ENCODE peak calls at places on chromosome 1, in eight cellular contexts. V is NCI-H1092; A is posterior vena cava; J is upper lobe of right lung; M is activated CD4-positive, alpha-beta T cell treated with anti-CD3 and anti-CD28 coated beads, Interleukin-2, amount 50 U/mL, for 1 hour; G is iris pigment epithelial cell; W is HCEC 1CT; L is A172. R is an unnamed sample.

GRCh38 chr1:230390371-230390770 is 35.8 kb downstream of the PGBD5 start:
- DNase-seq in A (no peak), W (no peak), L (no peak), G (no peak), M (no peak), V (no peak), J (no peak), R (no peak)

GRCh38 chr1:167904641-167905040 is 9.3 kb downstream of the ADCY10 start:
- DNase-seq in A (no peak), G (peak; percentile 83), M (no peak), V (no peak), W (peak; percentile 85), L (peak; percentile 83), J (no peak), R (no peak)

GRCh38 chr1:109395602-109396512 is 1.9 kb downstream of the SORT1 start:
- DNase-seq in L (peak; percentile 41), A (no peak), G (peak; percentile 85), J (no peak), V (no peak), M (no peak), W (peak; percentile 68), R (no peak)

GRCh38 chr1:46735708-46736324 is 16.9 kb upstream of the EFCAB14 start:
- DNase-seq in M (no peak), W (peak; percentile 59), G (peak; percentile 61), V (no peak), J (no peak), A (no peak), L (peak; percentile 72), R (no peak)

GRCh38 chr1:157830887-157831286 is 10.7 kb downstream of the CD5L start:
- DNase-seq in W (no peak), M (no peak), V (no peak), A (no peak), J (no peak), G (no peak), L (no peak), R (no peak)

GRCh38 chr1:198125995-198126758 is 30.6 kb upstream of the NEK7 start:
- DNase-seq in M (no peak), G (peak; percentile 87), A (no peak), L (peak; percentile 84), V (no peak), J (no peak), W (peak; percentile 55), R (no peak)

GRCh38 chr1:89261926-89262540 is 10.6 kb downstream of the GBP5 start:
- DNase-seq in V (peak; percentile 58), M (no peak), J (no peak), L (peak; percentile 40), G (no peak), A (peak; percentile 57), W (no peak), R (no peak)

GRCh38 chr1:66998972-66999371 is 55.0 kb downstream of the SLC35D1 start:
- DNase-seq in A (no peak), L (no peak), J (no peak), V (no peak), G (peak; percentile 76), M (no peak), W (no peak), R (no peak)

GRCh38 chr1:164443166-164443565 is 115.8 kb upstream of the PBX1 start:
- DNase-seq in J (no peak), M (no peak), A (no peak), V (no peak), W (no peak), L (no peak), G (peak; percentile 29), R (no peak)

GRCh38 chr1:228363686-228364067 is 43.0 kb downstream of the TRIM11 start:
- DNase-seq in M (no peak), A (peak; percentile 42), L (no peak), W (no peak), V (no peak), G (no peak), J (peak; percentile 48), R (no peak)

GRCh38 chr1:185349556-185349955 is 32.5 kb upstream of the IVNS1ABP start:
- DNase-seq in W (no peak), J (no peak), A (no peak), M (no peak), V (no peak), L (no peak), G (no peak), R (no peak)

GRCh38 chr1:28668956-28669719 is 554 bp downstream of the GMEB1 start:
- DNase-seq in G (peak; percentile 44), W (peak; percentile 67), L (peak; percentile 17), M (peak; percentile 24), V (peak; percentile 76), A (peak; percentile 88), J (peak; percentile 88), R (peak; percentile 33)

GRCh38 chr1:39689635-39690034 is 1.6 kb downstream of the HPCAL4 start:
- DNase-seq in V (peak; percentile 85), J (no peak), W (no peak), L (no peak), G (no peak), M (no peak), A (peak; percentile 12), R (no peak)

GRCh38 chr1:154747841-154748766 is 122.0 kb downstream of the KCNN3 start:
- DNase-seq in W (no peak), A (no peak), M (peak; percentile 47), L (no peak), G (no peak), V (no peak), J (no peak), R (no peak)

R was measured in putamen.